ENCODE peak calls at places on chromosome 3, in seven cellular contexts. One of them, this sample, is unnamed.

GRCh38 chr3:113698891-113699465 is 2.5 kb upstream of the USF3 start:
- DNase-seq in kidney: no peak
- DNase-seq in GM20000: peak
- DNase-seq in NCI-H1417: no peak
- DNase-seq in H4: no peak
- DNase-seq in dermis blood vessel endothelial cell: peak
- DNase-seq in foreskin fibroblast: no peak
- DNase-seq in this sample: no peak

GRCh38 chr3:191235331-191236314 is 36.6 kb downstream of the OSTN start:
- DNase-seq in kidney: no peak
- DNase-seq in GM20000: peak
- DNase-seq in NCI-H1417: no peak
- DNase-seq in H4: peak
- DNase-seq in dermis blood vessel endothelial cell: no peak
- DNase-seq in foreskin fibroblast: peak
- DNase-seq in this sample: no peak

GRCh38 chr3:134623615-134624245 is 27.1 kb downstream of the KY start:
- DNase-seq in kidney: no peak
- DNase-seq in GM20000: no peak
- DNase-seq in NCI-H1417: no peak
- DNase-seq in H4: no peak
- DNase-seq in dermis blood vessel endothelial cell: no peak
- DNase-seq in foreskin fibroblast: no peak
- DNase-seq in this sample: no peak

GRCh38 chr3:187352581-187353575 is 15.3 kb upstream of the RTP4 start:
- DNase-seq in kidney: peak
- DNase-seq in GM20000: no peak
- DNase-seq in NCI-H1417: no peak
- DNase-seq in H4: peak
- DNase-seq in dermis blood vessel endothelial cell: no peak
- DNase-seq in foreskin fibroblast: no peak
- DNase-seq in this sample: no peak

GRCh38 chr3:69865920-69866679 is 126.8 kb downstream of the MITF start:
- DNase-seq in kidney: peak
- DNase-seq in GM20000: no peak
- DNase-seq in NCI-H1417: no peak
- DNase-seq in H4: peak
- DNase-seq in dermis blood vessel endothelial cell: no peak
- DNase-seq in foreskin fibroblast: no peak
- DNase-seq in this sample: no peak

GRCh38 chr3:152097770-152098169 is 171.0 kb upstream of the MBNL1 start:
- DNase-seq in kidney: no peak
- DNase-seq in GM20000: no peak
- DNase-seq in NCI-H1417: no peak
- DNase-seq in H4: no peak
- DNase-seq in dermis blood vessel endothelial cell: no peak
- DNase-seq in foreskin fibroblast: no peak
- DNase-seq in this sample: no peak

GRCh38 chr3:194189243-194189791 is 53.4 kb downstream of the HES1 start:
- DNase-seq in kidney: no peak
- DNase-seq in GM20000: no peak
- DNase-seq in NCI-H1417: no peak
- DNase-seq in H4: no peak
- DNase-seq in dermis blood vessel endothelial cell: peak
- DNase-seq in foreskin fibroblast: no peak
- DNase-seq in this sample: no peak

GRCh38 chr3:16906679-16907078 is 21.9 kb downstream of the PLCL2 start:
- DNase-seq in kidney: no peak
- DNase-seq in GM20000: no peak
- DNase-seq in NCI-H1417: peak
- DNase-seq in H4: peak
- DNase-seq in dermis blood vessel endothelial cell: peak
- DNase-seq in foreskin fibroblast: peak
- DNase-seq in this sample: peak

GRCh38 chr3:14352002-14352627 is 50.3 kb upstream of the SLC6A6 start:
- DNase-seq in kidney: peak
- DNase-seq in GM20000: no peak
- DNase-seq in NCI-H1417: no peak
- DNase-seq in H4: peak
- DNase-seq in dermis blood vessel endothelial cell: peak
- DNase-seq in foreskin fibroblast: no peak
- DNase-seq in this sample: no peak

GRCh38 chr3:186532641-186533072 is 11.5 kb downstream of the CRYGS start:
- DNase-seq in kidney: no peak
- DNase-seq in GM20000: peak
- DNase-seq in NCI-H1417: peak
- DNase-seq in H4: no peak
- DNase-seq in dermis blood vessel endothelial cell: no peak
- DNase-seq in foreskin fibroblast: no peak
- DNase-seq in this sample: no peak

GRCh38 chr3:38122712-38123290 is 14.1 kb downstream of the ACAA1 start:
- DNase-seq in kidney: no peak
- DNase-seq in GM20000: no peak
- DNase-seq in NCI-H1417: no peak
- DNase-seq in H4: no peak
- DNase-seq in dermis blood vessel endothelial cell: no peak
- DNase-seq in foreskin fibroblast: no peak
- DNase-seq in this sample: no peak

GRCh38 chr3:195007794-195008193 is 263.2 kb downstream of the XXYLT1 start:
- DNase-seq in kidney: no peak
- DNase-seq in GM20000: no peak
- DNase-seq in NCI-H1417: no peak
- DNase-seq in H4: no peak
- DNase-seq in dermis blood vessel endothelial cell: peak
- DNase-seq in foreskin fibroblast: no peak
- DNase-seq in this sample: no peak

GRCh38 chr3:193996205-193996604 is 139.7 kb upstream of the HES1 start:
- DNase-seq in kidney: no peak
- DNase-seq in GM20000: no peak
- DNase-seq in NCI-H1417: no peak
- DNase-seq in H4: no peak
- DNase-seq in dermis blood vessel endothelial cell: no peak
- DNase-seq in foreskin fibroblast: no peak
- DNase-seq in this sample: no peak

GRCh38 chr3:5653426-5653825 is 465.9 kb downstream of the EDEM1 start:
- DNase-seq in kidney: no peak
- DNase-seq in GM20000: no peak
- DNase-seq in NCI-H1417: no peak
- DNase-seq in H4: no peak
- DNase-seq in dermis blood vessel endothelial cell: no peak
- DNase-seq in foreskin fibroblast: no peak
- DNase-seq in this sample: no peak

GRCh38 chr3:172323894-172324590 is 124.2 kb downstream of the GHSR start:
- DNase-seq in kidney: no peak
- DNase-seq in GM20000: no peak
- DNase-seq in NCI-H1417: no peak
- DNase-seq in H4: no peak
- DNase-seq in dermis blood vessel endothelial cell: no peak
- DNase-seq in foreskin fibroblast: no peak
- DNase-seq in this sample: no peak